ENCODE peak calls at places on chromosome 18, in four cellular contexts. S, B, M and N are unnamed samples.

GRCh38 chr18:8706545-8706980 is 1.2 kb downstream of the MTCL1 start:
- DNase-seq in S (no peak), B (no peak), M (no peak), N (peak; percentile 22)

GRCh38 chr18:25826823-25827617 is 263.4 kb downstream of the SS18 start:
- DNase-seq in S (no peak), B (no peak), M (no peak), N (no peak)

GRCh38 chr18:45423664-45424063 is 191.6 kb upstream of the SLC14A2 start:
- DNase-seq in S (no peak), B (no peak), M (no peak), N (no peak)

GRCh38 chr18:80253236-80253635 is 5.9 kb upstream of the PARD6G start:
- DNase-seq in S (no peak), B (no peak), M (no peak), N (no peak)

GRCh38 chr18:58288922-58289797 is 245.1 kb downstream of the NEDD4L start:
- DNase-seq in S (no peak), B (no peak), M (no peak), N (no peak)

GRCh38 chr18:67410075-67410474 is 106.4 kb downstream of the DSEL start:
- DNase-seq in S (no peak), B (no peak), M (no peak), N (no peak)

GRCh38 chr18:74116628-74117554 is 30.7 kb downstream of the FBXO15 start:
- DNase-seq in S (peak; percentile 12), B (no peak), M (no peak), N (peak; percentile 51)

GRCh38 chr18:7766383-7766782 is 199.3 kb downstream of the PTPRM start:
- DNase-seq in S (no peak), B (no peak), M (no peak), N (no peak)

GRCh38 chr18:44067201-44067600 is 613.5 kb upstream of the SETBP1 start:
- DNase-seq in S (no peak), B (no peak), M (no peak), N (no peak)

GRCh38 chr18:67305466-67305865 is 211.1 kb downstream of the DSEL start:
- DNase-seq in S (no peak), B (no peak), M (no peak), N (no peak)

GRCh38 chr18:79355433-79356335 is 40.0 kb upstream of the NFATC1 start:
- DNase-seq in S (no peak), B (no peak), M (no peak), N (no peak)

GRCh38 chr18:79531926-79532689 is 136.4 kb downstream of the NFATC1 start:
- DNase-seq in S (peak; percentile 5), B (no peak), M (no peak), N (no peak)

GRCh38 chr18:79611040-79611681 is 68.4 kb upstream of the CTDP1 start:
- DNase-seq in S (no peak), B (no peak), M (no peak), N (no peak)

GRCh38 chr18:74819433-74820059 is 221.9 kb downstream of the ZNF407 start:
- DNase-seq in S (no peak), B (no peak), M (no peak), N (no peak)

GRCh38 chr18:45161850-45162249 is 453.4 kb upstream of the SLC14A2 start:
- DNase-seq in S (no peak), B (no peak), M (no peak), N (no peak)

GRCh38 chr18:32189723-32190591 is at the start of gene MEP1B:
- DNase-seq in S (no peak), B (no peak), M (no peak), N (no peak)

GRCh38 chr18:14974088-14974487 is 226.1 kb downstream of the ANKRD30B start:
- DNase-seq in S (no peak), B (no peak), M (no peak), N (no peak)

GRCh38 chr18:13653746-13654455 is 72.5 kb downstream of the FAM210A start:
- DNase-seq in S (no peak), B (no peak), M (no peak), N (no peak)

GRCh38 chr18:49639643-49640361 is 77.9 kb downstream of the LIPG start:
- DNase-seq in S (no peak), B (peak; percentile 80), M (no peak), N (no peak)

GRCh38 chr18:48938827-48939367 is 11.9 kb downstream of the SMAD7 start:
- DNase-seq in S (no peak), B (no peak), M (no peak), N (no peak)

GRCh38 chr18:48792611-48793368 is 158.0 kb downstream of the SMAD7 start:
- DNase-seq in S (no peak), B (no peak), M (no peak), N (no peak)

GRCh38 chr18:44545359-44545985 is 135.2 kb upstream of the SETBP1 start:
- DNase-seq in S (no peak), B (no peak), M (no peak), N (no peak)

GRCh38 chr18:63785031-63785430 is 9.8 kb downstream of the SERPINB7 start:
- DNase-seq in S (no peak), B (no peak), M (no peak), N (no peak)

GRCh38 chr18:43009666-43010065 is 105.8 kb downstream of the RIT2 start:
- DNase-seq in S (no peak), B (no peak), M (no peak), N (no peak)

GRCh38 chr18:26547302-26548143 is 830 bp downstream of the KCTD1 start:
- DNase-seq in S (peak; percentile 60), B (peak; percentile 66), M (no peak), N (no peak)

GRCh38 chr18:67513285-67513684 is 3.2 kb downstream of the DSEL start:
- DNase-seq in S (no peak), B (no peak), M (no peak), N (no peak)

GRCh38 chr18:75104483-75104882 is 104.5 kb downstream of the PTGR3 start:
- DNase-seq in S (no peak), B (no peak), M (no peak), N (no peak)

GRCh38 chr18:51168031-51168742 is 29.3 kb downstream of the MEX3C start:
- DNase-seq in S (no peak), B (no peak), M (no peak), N (no peak)

GRCh38 chr18:63302647-63303405 is 16.7 kb downstream of the BCL2 start:
- DNase-seq in S (no peak), B (no peak), M (no peak), N (no peak)

GRCh38 chr18:32717151-32717550 is 55.7 kb downstream of the KLHL14 start:
- DNase-seq in S (no peak), B (no peak), M (no peak), N (no peak)

DNA sequence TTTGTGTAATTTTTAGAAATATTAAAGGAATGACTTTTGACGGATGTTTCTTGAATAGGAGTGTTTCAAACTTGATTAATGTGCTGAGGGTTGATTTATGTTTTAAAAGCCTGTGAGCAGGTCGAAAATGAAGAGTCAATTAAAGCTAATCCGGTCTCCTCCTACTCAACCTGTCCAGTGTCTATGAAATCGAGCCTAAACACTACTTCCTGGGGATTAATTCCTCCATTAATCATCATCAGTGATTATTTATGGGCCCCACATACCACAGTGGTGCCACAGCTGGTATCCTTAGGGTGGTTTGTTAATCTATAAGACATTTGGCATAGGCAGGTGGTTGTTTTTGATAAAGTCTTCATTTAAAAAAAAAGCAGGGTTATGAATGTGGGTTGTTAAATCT is 308.8 kb downstream of the AKAIN1 start:
- DNase-seq in S (no peak), B (no peak), M (no peak), N (no peak)
- H3K9me3 ChIP-seq in S (peaks cover 7% of the 10 kb centered on the region), B (no peaks in the 10 kb centered on the region), M (peaks cover 9% of the 10 kb centered on the region), N (peaks cover 6% of the 10 kb centered on the region)

GRCh38 chr18:23501626-23502025 is 1.7 kb upstream of the RMC1 start:
- DNase-seq in S (no peak), B (no peak), M (no peak), N (no peak)
- H3K4me1 ChIP-seq in S (peaks cover 37% of the 10 kb centered on the region), B (peaks cover 5% of the 10 kb centered on the region), M (peaks cover 43% of the 10 kb centered on the region), N (peaks cover 22% of the 10 kb centered on the region)

GRCh38 chr18:657311-657997 is at the start of gene TYMS:
- DNase-seq in S (peak; percentile 80), B (peak; percentile 34), M (no peak), N (peak; percentile 71)
- H3K27ac ChIP-seq in S (peak within 1 kb of the TSS; percentile 92), B (no peak within 1 kb of the TSS), M (no peak within 1 kb of the TSS), N (no peak within 1 kb of the TSS)

DNA sequence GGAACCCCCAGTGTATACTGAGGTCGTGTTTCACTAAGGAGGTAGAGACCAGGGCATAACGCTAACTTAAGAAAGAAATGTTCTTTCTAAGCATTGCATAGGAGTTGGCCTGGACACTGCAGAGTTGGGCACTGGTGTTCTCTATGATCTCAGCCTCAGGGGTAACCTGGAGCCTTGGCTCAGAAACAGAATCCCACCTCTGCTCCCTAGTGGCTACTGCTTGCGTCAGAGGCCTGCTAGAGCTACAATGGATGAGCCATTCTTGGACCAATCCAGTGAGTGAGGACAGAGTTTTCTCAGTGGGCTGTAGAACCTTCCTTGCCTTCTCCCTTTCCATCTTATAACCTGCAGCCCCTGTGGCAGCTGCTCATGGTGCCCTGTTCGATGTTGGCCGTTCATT is 324.4 kb upstream of the CELF4 start:
- DNase-seq in S (no peak), B (no peak), M (no peak), N (no peak)
- H3K9me3 ChIP-seq in S (no peaks in the 10 kb centered on the region), B (no peaks in the 10 kb centered on the region), M (no peaks in the 10 kb centered on the region), N (no peaks in the 10 kb centered on the region)

GRCh38 chr18:47756364-47757016 is 174.0 kb downstream of the SMAD2 start:
- DNase-seq in S (peak; percentile 63), B (peak; percentile 30), M (no peak), N (peak; percentile 18)
- H3K4me1 ChIP-seq in S (no peaks in the 10 kb centered on the region), B (no peaks in the 10 kb centered on the region), M (no peaks in the 10 kb centered on the region), N (no peaks in the 10 kb centered on the region)

GRCh38 chr18:23689031-23689615 is at the start of gene LAMA3:
- DNase-seq in S (peak; percentile 61), B (peak; percentile 54), M (no peak), N (peak; percentile 41)
- H3K27ac ChIP-seq in S (no peak within 1 kb of the TSS), B (no peak within 1 kb of the TSS), M (no peak within 1 kb of the TSS), N (no peak within 1 kb of the TSS)

GRCh38 chr18:9741821-9742541 is 33.9 kb downstream of the RAB31 start:
- DNase-seq in S (no peak), B (no peak), M (no peak), N (no peak)

GRCh38 chr18:9742588-9743131 is 34.6 kb downstream of the RAB31 start:
- DNase-seq in S (no peak), B (no peak), M (no peak), N (no peak)

GRCh38 chr18:9739516-9739915 is 31.4 kb downstream of the RAB31 start:
- DNase-seq in S (no peak), B (no peak), M (no peak), N (no peak)

GRCh38 chr18:9740076-9740475 is 32.0 kb downstream of the RAB31 start:
- DNase-seq in S (no peak), B (no peak), M (no peak), N (no peak)

GRCh38 chr18:9741461-9741820 is 33.3 kb downstream of the RAB31 start:
- DNase-seq in S (no peak), B (no peak), M (no peak), N (no peak)
- H3K9me3 ChIP-seq in S (no peaks in the 10 kb centered on the region), B (no peaks in the 10 kb centered on the region), M (no peaks in the 10 kb centered on the region), N (no peaks in the 10 kb centered on the region)

GRCh38 chr18:77093584-77093983 is 39.0 kb downstream of the MBP start:
- DNase-seq in S (no peak), B (no peak), M (no peak), N (no peak)
- H3K4me1 ChIP-seq in S (peaks cover 29% of the 10 kb centered on the region), B (peaks cover 15% of the 10 kb centered on the region), M (peaks cover 15% of the 10 kb centered on the region), N (peaks cover 42% of the 10 kb centered on the region)